ENCODE peak calls at places on chromosomes 6 and 20, in ten cellular contexts. F is iris pigment epithelial cell; J is AG08395; Y is activated CD8-positive, alpha-beta memory T cell treated with anti-CD3 and anti-CD28 coated beads for 24 hours; R is transverse colon; W is activated T-helper 1 cell treated with anti-CD3 and anti-CD28 coated beads, Interleukin-12 subunit alpha, Interleukin-12 subunit beta, Interleukin-2, Interleukin-4 antibody, amounts not matched to agents 30 ng/mL and 10 ng/mL and 1 ng/mL, durations not matched to agents 14 hours and 24 hours and 36 hours; V is T-helper 1 cell; T is fibroblast of pulmonary artery; X is A673; D is activated CD4-positive, alpha-beta T cell treated with anti-CD3 and anti-CD28 coated beads, Interleukin-2, amount 50 U/mL, for 24 hours. L is an unnamed sample.

GRCh38 chr6:53347921-53348435 is 772 bp downstream of the ELOVL5 start:
- DNase-seq in F (peak), J (peak), T (peak), Y (peak), V (peak), X (peak), R (peak), W (peak), D (no peak), L (peak)

GRCh38 chr20:51095755-51096509 is 73.0 kb upstream of the KCNG1 start:
- DNase-seq in W (no peak), D (no peak), Y (no peak), T (peak), R (no peak), F (no peak), V (no peak), J (no peak), X (peak), L (no peak)

GRCh38 chr6:129671442-129672344 is 38.3 kb downstream of the ARHGAP18 start:
- DNase-seq in J (no peak), T (no peak), F (peak), R (peak), D (peak), Y (peak), X (peak), V (no peak), W (peak), L (no peak)

GRCh38 chr6:11685411-11686093 is 93.1 kb downstream of the ADTRP start:
- DNase-seq in R (no peak), F (peak), W (no peak), D (no peak), T (peak), X (peak), V (no peak), Y (no peak), J (peak), L (no peak)

GRCh38 chr6:136226027-136226673 is 24.0 kb downstream of the MTFR2 start:
- DNase-seq in X (peak), W (peak), V (no peak), R (peak), Y (peak), F (peak), D (peak), T (peak), J (peak), L (peak)

GRCh38 chr20:33861458-33861857 is 50.3 kb downstream of the CHMP4B start:
- DNase-seq in D (no peak), T (no peak), J (no peak), W (no peak), F (no peak), V (no peak), X (no peak), R (no peak), Y (no peak), L (no peak)

GRCh38 chr6:134750669-134751068 is 199.2 kb downstream of the ALDH8A1 start:
- DNase-seq in D (no peak), F (peak), T (no peak), Y (no peak), J (peak), W (no peak), R (no peak), V (no peak), X (peak), L (no peak)

GRCh38 chr6:161547617-161548016 is 273.8 kb upstream of the AGPAT4 start:
- DNase-seq in J (no peak), R (no peak), F (no peak), Y (no peak), T (peak), X (peak), W (no peak), V (no peak), D (no peak), L (no peak)

GRCh38 chr6:167768471-167769215 is 58.1 kb upstream of the AFDN start:
- DNase-seq in J (no peak), R (no peak), Y (no peak), T (no peak), D (no peak), X (no peak), F (no peak), V (no peak), W (no peak), L (no peak)

GRCh38 chr6:88953550-88954386 is 9.7 kb downstream of the RNGTT start:
- DNase-seq in D (no peak), W (no peak), X (no peak), T (no peak), Y (no peak), F (no peak), J (no peak), R (no peak), V (no peak), L (no peak)

GRCh38 chr6:30787954-30788353 is 43.6 kb upstream of the IER3 start:
- DNase-seq in Y (no peak), F (no peak), D (no peak), W (peak), T (no peak), X (no peak), V (no peak), R (no peak), J (peak), L (no peak)

GRCh38 chr20:3847419-3847940 is 846 bp downstream of the MAVS start:
- DNase-seq in F (peak), W (no peak), D (no peak), V (no peak), Y (no peak), T (peak), J (no peak), R (no peak), X (no peak), L (no peak)